ENCODE peak calls at places on chromosomes 5 and 9, in five cellular contexts. L is lower leg skin, E is PC-3, J is right atrium auricular region, O is upper lobe of right lung. W is an unnamed sample.

GRCh38 chr9:95874303-95874988 is 1.0 kb upstream of the ERCC6L2 start:
- DNase-seq in L (no peak), E (peak), J (no peak), O (no peak), W (no peak)

GRCh38 chr9:102972780-102973179 is 22.4 kb upstream of the CYLC2 start:
- DNase-seq in L (no peak), E (no peak), J (no peak), O (no peak), W (no peak)

GRCh38 chr9:14437336-14438231 is 123.6 kb upstream of the NFIB start:
- DNase-seq in L (no peak), E (no peak), J (no peak), O (no peak), W (no peak)

GRCh38 chr5:174423538-174423937 is 300.8 kb upstream of the MSX2 start:
- DNase-seq in L (no peak), E (no peak), J (no peak), O (no peak), W (no peak)

GRCh38 chr5:119274767-119275130 is 81.1 kb upstream of the TNFAIP8 start:
- DNase-seq in L (no peak), E (no peak), J (no peak), O (no peak), W (no peak)

GRCh38 chr5:110736763-110737162 is 2.0 kb upstream of the SLC25A46 start:
- DNase-seq in L (no peak), E (no peak), J (no peak), O (no peak), W (no peak)

GRCh38 chr5:5741418-5741817 is 318.9 kb downstream of the ICE1 start:
- DNase-seq in L (no peak), E (no peak), J (no peak), O (no peak), W (no peak)

GRCh38 chr9:127181595-127182190 is 59.3 kb upstream of the ANGPTL2 start:
- DNase-seq in L (no peak), E (no peak), J (no peak), O (peak), W (peak)

GRCh38 chr9:98101868-98102273 is 17.2 kb downstream of the TRIM14 start:
- DNase-seq in L (no peak), E (no peak), J (no peak), O (peak), W (no peak)

GRCh38 chr9:110189001-110189400 is 19.0 kb downstream of the C9orf152 start:
- DNase-seq in L (peak), E (no peak), J (no peak), O (peak), W (no peak)

GRCh38 chr5:124923131-124923530 is 176.7 kb upstream of the ZNF608 start:
- DNase-seq in L (peak), E (no peak), J (no peak), O (no peak), W (no peak)

GRCh38 chr5:124932791-124933600 is 186.6 kb upstream of the ZNF608 start:
- DNase-seq in L (no peak), E (no peak), J (no peak), O (no peak), W (no peak)

GRCh38 chr5:124924729-124925128 is 178.3 kb upstream of the ZNF608 start:
- DNase-seq in L (no peak), E (no peak), J (no peak), O (no peak), W (no peak)

GRCh38 chr5:124929000-124929399 is 182.6 kb upstream of the ZNF608 start:
- DNase-seq in L (no peak), E (no peak), J (no peak), O (no peak), W (no peak)

GRCh38 chr5:124927735-124928134 is 181.3 kb upstream of the ZNF608 start:
- DNase-seq in L (no peak), E (peak), J (no peak), O (no peak), W (no peak)
- TF ChIP-seq CTCF in L (no peak), E (no peak), J (no peak), O (no peak), W (no peak)

GRCh38 chr5:146451411-146451810 is 4.3 kb downstream of the TCERG1 start:
- DNase-seq in L (no peak), E (no peak), J (no peak), O (no peak), W (no peak)
- TF ChIP-seq CTCF in L (no peak), E (peak), J (no peak), O (peak), W (no peak)

GRCh38 chr9:87149794-87150193 is 202.5 kb upstream of the GAS1 start:
- DNase-seq in L (no peak), E (no peak), J (no peak), O (no peak), W (no peak)

GRCh38 chr9:87147803-87148202 is 200.5 kb upstream of the GAS1 start:
- DNase-seq in L (no peak), E (no peak), J (no peak), O (no peak), W (no peak)

GRCh38 chr9:87152206-87152605 is 204.9 kb upstream of the GAS1 start:
- DNase-seq in L (no peak), E (no peak), J (no peak), O (no peak), W (no peak)

DNA sequence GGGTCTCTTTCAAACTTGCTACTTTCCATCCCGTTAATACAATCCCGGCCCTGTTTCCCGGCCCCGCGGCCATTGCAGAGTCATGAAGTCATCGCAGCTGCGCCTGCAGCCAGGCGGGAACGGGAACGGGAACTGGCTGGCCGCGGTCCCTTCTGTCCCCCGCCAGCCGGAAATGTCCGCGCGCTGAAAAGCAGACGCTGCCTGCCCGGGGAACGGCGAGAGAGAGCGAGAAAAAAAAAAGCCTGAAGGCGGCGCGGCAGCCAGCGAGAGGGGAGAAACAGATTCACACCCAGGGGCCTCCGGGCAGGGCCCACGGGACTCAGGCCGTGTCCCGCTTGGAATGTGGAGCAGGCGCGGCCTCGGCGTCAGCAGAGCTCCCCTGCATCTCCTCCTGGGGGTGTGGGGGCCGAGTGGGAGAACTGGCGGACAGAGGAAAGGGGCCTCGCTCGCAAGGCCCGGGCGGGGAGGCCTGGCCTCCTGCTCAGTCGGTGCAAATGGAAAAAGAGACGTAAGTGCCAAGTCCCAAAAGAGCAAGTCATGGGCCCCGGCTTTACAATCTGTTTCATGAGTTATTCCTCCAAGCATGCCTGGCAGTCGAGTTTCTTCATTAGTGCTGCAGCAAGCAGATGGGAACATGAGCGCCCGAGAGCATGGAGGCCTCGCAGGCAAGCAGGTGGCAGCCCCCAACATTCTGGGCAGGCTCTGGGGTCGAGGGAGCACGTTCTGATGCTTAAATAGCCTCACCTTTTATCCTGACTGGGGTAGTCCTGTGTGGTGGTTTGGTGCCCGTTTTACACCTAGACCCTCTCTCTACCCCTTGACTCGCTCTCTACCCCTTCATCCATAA is 201.3 kb upstream of the GAS1 start:
- DNase-seq in L (peak), E (no peak), J (peak), O (peak), W (peak)
- TF ChIP-seq CTCF in L (no peak), E (no peak), J (peak), O (peak), W (no peak)

GRCh38 chr5:149959406-149960236 is 937 bp upstream of the SLC26A2 start:
- DNase-seq in L (peak), E (peak), J (no peak), O (no peak), W (no peak)
- TF ChIP-seq CTCF in L (no peak), E (peak), J (peak), O (peak), W (no peak)

GRCh38 chr5:124043456-124043855 is 531.5 kb downstream of the CSNK1G3 start:
- DNase-seq in L (no peak), E (peak), J (no peak), O (no peak), W (no peak)
- TF ChIP-seq CTCF in L (no peak), E (peak), J (no peak), O (no peak), W (no peak)

GRCh38 chr5:180289433-180289832 is 2.5 kb downstream of the MAPK9 start:
- DNase-seq in L (no peak), E (peak), J (no peak), O (no peak), W (no peak)
- TF ChIP-seq CTCF in L (no peak), E (no peak), J (no peak), O (no peak), W (no peak)

W was measured in omental fat pad.